ENCODE peak calls at places on chromosomes 12 and 14, in nine cellular contexts. A is testis, O is PC-9, R is sigmoid colon, V is cardiac muscle cell, M is brain microvascular endothelial cell, L is Caco-2, I is colonic mucosa, Y is bronchial epithelial cell. P is an unnamed sample. For H3K27me3, the result is how much of the 10 kb centered on the place peaks cover.

GRCh38 chr12:131190965-131191364 is 237.3 kb downstream of the ADGRD1 start:
- DNase-seq in O (no peak), L (no peak), I (no peak), R (no peak), M (no peak), A (no peak), V (no peak), Y (no peak), P (no peak)

GRCh38 chr12:58873496-58873895 is 46.8 kb downstream of the LRIG3 start:
- DNase-seq in V (no peak), A (no peak), Y (no peak), R (no peak), L (no peak), M (peak), I (no peak), O (no peak), P (no peak)

GRCh38 chr12:67681145-67681778 is 32.7 kb downstream of the DYRK2 start:
- DNase-seq in I (no peak), O (no peak), R (no peak), Y (peak), A (no peak), M (peak), L (no peak), V (peak), P (no peak)

GRCh38 chr14:24431569-24432258 is 2.0 kb downstream of the KHNYN start:
- DNase-seq in A (peak), L (peak), O (peak), Y (peak), R (peak), V (peak), I (peak), M (peak), P (peak)

GRCh38 chr12:124624823-124625222 is 57.4 kb upstream of the NCOR2 start:
- DNase-seq in A (no peak), R (no peak), O (no peak), Y (no peak), L (no peak), M (no peak), I (no peak), V (no peak), P (no peak)

GRCh38 chr12:58364389-58365086 is 423.2 kb downstream of the ATP23 start:
- DNase-seq in Y (peak), M (peak), R (no peak), I (no peak), L (no peak), V (peak), O (peak), A (no peak), P (no peak)

GRCh38 chr12:88946377-88946997 is 366.2 kb upstream of the KITLG start:
- DNase-seq in M (peak), Y (peak), L (no peak), A (no peak), I (no peak), O (no peak), V (peak), R (no peak), P (no peak)

GRCh38 chr14:75877292-75877691 is 104.5 kb downstream of the TGFB3 start:
- DNase-seq in M (peak), A (no peak), L (no peak), R (no peak), V (peak), Y (peak), O (no peak), I (no peak), P (no peak)

GRCh38 chr12:26274441-26275312 is 79.3 kb downstream of the SSPN start:
- DNase-seq in O (peak), V (peak), A (peak), I (peak), Y (peak), L (peak), M (peak), R (peak), P (peak)

GRCh38 chr12:24364921-24365320 is 415.5 kb upstream of the SOX5 start:
- DNase-seq in O (no peak), I (no peak), Y (peak), M (no peak), V (no peak), R (no peak), A (no peak), L (no peak), P (no peak)

GRCh38 chr14:101979666-101980065 is 15.3 kb downstream of the DYNC1H1 start:
- DNase-seq in O (no peak), L (no peak), V (peak), R (no peak), M (no peak), I (no peak), A (no peak), Y (no peak), P (no peak)

GRCh38 chr14:75044760-75045159 is 6.5 kb downstream of the MLH3 start:
- DNase-seq in Y (no peak), A (no peak), M (no peak), O (peak), I (no peak), V (no peak), R (no peak), L (no peak), P (no peak)

GRCh38 chr14:35223927-35224326 is 68.3 kb upstream of the PSMA6 start:
- DNase-seq in I (no peak), O (no peak), Y (no peak), A (no peak), R (no peak), V (no peak), M (no peak), L (no peak), P (no peak)

GRCh38 chr12:95739561-95740313 is 50.8 kb downstream of the NTN4 start:
- DNase-seq in R (no peak), I (no peak), Y (no peak), L (no peak), M (no peak), A (peak), O (no peak), V (no peak), P (no peak)

GRCh38 chr12:67161322-67161918 is 107.7 kb upstream of the CAND1 start:
- DNase-seq in M (peak), L (peak), I (peak), Y (peak), V (peak), A (peak), R (no peak), O (no peak), P (peak)

GRCh38 chr14:75182820-75183219 is 6.4 kb upstream of the TMED10 start:
- DNase-seq in L (peak), I (no peak), R (no peak), M (peak), Y (peak), O (peak), V (peak), A (no peak), P (no peak)

GRCh38 chr12:19044430-19044829 is 85.1 kb upstream of the PLEKHA5 start:
- DNase-seq in V (no peak), Y (no peak), R (no peak), M (no peak), I (no peak), L (no peak), O (no peak), A (no peak), P (no peak)
- TF ChIP-seq CTCF in V (no peak), Y (no peak), R (no peak), M (no peak), I (no peak), L (peak), O (no peak), A (no peak), P (peak)

GRCh38 chr12:64782181-64782580 is 23.0 kb upstream of the GNS start:
- DNase-seq in M (no peak), I (no peak), R (no peak), V (no peak), A (no peak), Y (no peak), L (no peak), O (no peak), P (no peak)
- H3K27me3 ChIP-seq in M (half or more), I (under half), R (half or more), V (half or more), A (under half), Y (under half), L (under half), O (under half), P (half or more)

DNA sequence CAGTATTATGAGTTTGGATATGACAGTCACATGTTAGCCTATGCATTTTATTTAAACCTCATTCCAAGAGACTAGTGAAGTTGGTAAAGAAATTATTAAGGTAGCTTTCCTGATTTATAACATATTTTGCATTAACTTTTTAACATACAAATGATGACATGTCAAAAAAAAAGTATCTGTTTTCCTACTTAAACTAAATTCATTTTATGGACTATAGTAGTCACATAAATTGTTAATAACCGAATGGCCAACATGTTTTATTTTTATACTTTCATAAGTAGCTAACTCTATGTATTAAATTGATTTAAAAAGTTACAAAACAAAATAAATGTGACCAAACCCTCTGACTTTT is 14.7 kb downstream of the TAOK3 start:
- DNase-seq in M (no peak), O (no peak), R (no peak), V (no peak), L (no peak), Y (no peak), A (no peak), I (no peak), P (no peak)
- H3K4me3 ChIP-seq in M (no peak), O (no peak), R (no peak), V (no peak), L (no peak), Y (no peak), A (no peak), I (peak), P (no peak)

DNA sequence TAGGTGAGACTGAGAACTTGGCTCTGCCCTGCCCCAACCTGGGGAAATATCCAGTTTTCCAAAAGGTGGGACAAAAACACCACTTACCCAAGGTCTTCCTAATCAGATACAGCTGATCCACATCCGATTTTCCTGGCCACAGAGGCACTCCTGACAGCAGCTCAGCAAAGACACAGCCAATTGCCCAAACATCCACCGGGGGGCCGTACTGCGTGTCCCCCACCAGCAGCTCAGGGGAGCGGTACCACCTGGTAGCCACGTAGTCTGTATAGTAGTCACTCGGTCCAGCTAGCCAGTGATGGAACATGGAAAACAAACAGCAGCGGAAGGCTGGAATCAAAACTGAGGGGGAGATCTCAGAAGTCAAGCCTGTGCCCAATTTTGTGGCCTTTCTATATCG is 28.8 kb downstream of the DMAC2L start:
- DNase-seq in I (no peak), M (no peak), O (no peak), Y (no peak), V (no peak), A (no peak), R (no peak), L (no peak), P (peak)
- TF ChIP-seq CTCF in I (no peak), M (peak), O (no peak), Y (no peak), V (no peak), A (no peak), R (no peak), L (peak), P (peak)

DNA sequence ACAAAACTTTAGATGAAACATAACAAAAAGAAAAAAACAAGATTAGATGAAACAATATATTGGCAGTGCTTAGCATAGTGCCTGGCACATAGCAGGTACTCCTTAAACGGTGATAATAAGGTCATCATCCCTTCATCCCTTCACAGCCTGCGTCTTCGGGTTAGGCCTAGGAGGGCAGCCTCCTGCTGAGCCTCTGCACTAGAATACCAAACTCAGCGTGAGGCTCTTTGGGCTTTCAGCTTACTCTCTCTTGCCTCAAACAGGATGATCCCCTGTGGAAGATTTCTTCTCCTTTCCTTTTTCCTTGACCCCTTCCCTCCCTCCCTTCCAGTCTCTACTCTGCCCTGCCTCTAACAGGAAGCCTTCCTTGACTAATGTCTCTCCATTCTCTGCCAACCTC is 14.4 kb upstream of the FIGNL2 start:
- DNase-seq in L (no peak), Y (no peak), O (no peak), I (no peak), M (no peak), V (no peak), R (no peak), A (no peak), P (peak)
- H3K27me3 ChIP-seq in L (under half), Y (under half), O (half or more), I (under half), M (under half), V (under half), R (half or more), A (under half), P (under half)

GRCh38 chr12:12614342-12614741 is 2.7 kb downstream of the CREBL2 start:
- DNase-seq in R (no peak), I (no peak), M (no peak), Y (no peak), V (no peak), A (no peak), L (no peak), O (no peak), P (no peak)

GRCh38 chr12:12612403-12612802 is 727 bp downstream of the CREBL2 start:
- DNase-seq in L (no peak), A (no peak), I (no peak), R (no peak), O (peak), Y (peak), V (peak), M (peak), P (no peak)

GRCh38 chr12:12611512-12612306 is at the start of gene CREBL2:
- DNase-seq in I (peak), Y (peak), L (peak), O (peak), V (peak), A (peak), R (peak), M (peak), P (peak)

GRCh38 chr12:12610711-12611110 is 965 bp upstream of the CREBL2 start:
- DNase-seq in L (no peak), V (no peak), Y (no peak), O (no peak), M (no peak), R (no peak), A (no peak), I (no peak), P (no peak)

DNA sequence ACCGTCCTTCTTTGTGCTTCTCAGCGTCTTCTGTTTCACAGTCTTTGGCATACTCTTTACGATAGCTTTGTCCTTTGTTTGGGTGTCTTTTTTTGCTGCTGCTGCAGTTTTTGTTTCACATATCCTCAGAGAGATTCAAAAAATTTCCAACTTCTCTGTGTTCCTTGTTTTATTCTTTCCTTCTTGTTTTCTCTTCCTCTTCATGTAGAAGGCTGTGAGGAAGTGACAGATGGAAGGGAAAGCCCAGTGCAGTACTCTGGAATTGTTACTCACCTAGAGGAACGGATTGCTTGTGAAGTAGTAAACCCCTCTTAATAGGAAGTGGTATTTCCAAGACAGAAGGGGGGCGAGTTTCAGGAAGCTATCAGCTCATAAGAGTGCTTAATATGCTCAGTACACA is 1.7 kb downstream of the CREBL2 start:
- DNase-seq in O (no peak), M (no peak), L (no peak), R (no peak), I (no peak), A (no peak), V (no peak), Y (no peak), P (no peak)
- H3K4me3 ChIP-seq in O (peak), M (no peak), L (no peak), R (no peak), I (peak), A (peak), V (no peak), Y (no peak), P (peak)

GRCh38 chr12:15854916-15855315 is 27.3 kb upstream of the STRAP start:
- DNase-seq in M (no peak), L (no peak), A (no peak), R (no peak), O (no peak), Y (no peak), I (no peak), V (no peak), P (no peak)

GRCh38 chr12:15852383-15852782 is 29.8 kb upstream of the STRAP start:
- DNase-seq in Y (peak), A (no peak), R (no peak), V (peak), L (no peak), I (no peak), O (peak), M (peak), P (no peak)

GRCh38 chr12:15851045-15851444 is 31.1 kb upstream of the STRAP start:
- DNase-seq in L (no peak), M (no peak), I (no peak), Y (no peak), R (no peak), A (no peak), O (no peak), V (no peak), P (no peak)

GRCh38 chr12:15853877-15854276 is 28.3 kb upstream of the STRAP start:
- DNase-seq in M (no peak), O (no peak), L (no peak), Y (peak), I (no peak), A (no peak), V (no peak), R (no peak), P (no peak)

GRCh38 chr12:15851919-15852318 is 30.3 kb upstream of the STRAP start:
- DNase-seq in R (no peak), L (no peak), V (no peak), Y (peak), O (peak), I (no peak), M (no peak), A (no peak), P (no peak)
- TF ChIP-seq CTCF in R (no peak), L (no peak), V (no peak), Y (no peak), O (no peak), I (no peak), M (no peak), A (no peak), P (no peak)

P was measured in endodermal cell.